ENCODE peak calls at places on chromosome 1, in seven cellular contexts. Z, O, F, H, S, T and I are unnamed samples.

GRCh38 chr1:64343105-64343960 is 126.6 kb upstream of the CACHD1 start:
- DNase-seq in Z (peak), O (no peak), F (peak), H (no peak), S (no peak), T (no peak), I (peak)

GRCh38 chr1:15352122-15352957 is 57.3 kb upstream of the EFHD2 start:
- DNase-seq in Z (peak), O (peak), F (no peak), H (no peak), S (no peak), T (peak), I (no peak)

GRCh38 chr1:67290236-67290635 is 17.4 kb upstream of the IL12RB2 start:
- DNase-seq in Z (no peak), O (no peak), F (no peak), H (no peak), S (no peak), T (no peak), I (no peak)

GRCh38 chr1:17586172-17586963 is 46.9 kb downstream of the ARHGEF10L start:
- DNase-seq in Z (no peak), O (no peak), F (no peak), H (no peak), S (no peak), T (no peak), I (no peak)

GRCh38 chr1:45359882-45360513 is 19.8 kb upstream of the MUTYH start:
- DNase-seq in Z (no peak), O (peak), F (peak), H (no peak), S (no peak), T (peak), I (no peak)

GRCh38 chr1:162502928-162503327 is 5.3 kb downstream of the UHMK1 start:
- DNase-seq in Z (no peak), O (no peak), F (no peak), H (no peak), S (no peak), T (no peak), I (no peak)

GRCh38 chr1:86508583-86508969 is 38.3 kb upstream of the CLCA4 start:
- DNase-seq in Z (no peak), O (no peak), F (no peak), H (no peak), S (no peak), T (no peak), I (no peak)

GRCh38 chr1:902802-903201 is 20.9 kb upstream of the SAMD11 start:
- DNase-seq in Z (no peak), O (no peak), F (peak), H (no peak), S (no peak), T (no peak), I (no peak)

GRCh38 chr1:19404748-19405147 is 80.6 kb downstream of the CAPZB start:
- DNase-seq in Z (no peak), O (no peak), F (no peak), H (no peak), S (no peak), T (no peak), I (no peak)

GRCh38 chr1:115922806-115923205 is 53.5 kb upstream of the SLC22A15 start:
- DNase-seq in Z (no peak), O (no peak), F (no peak), H (no peak), S (no peak), T (no peak), I (no peak)

GRCh38 chr1:37501661-37502060 is 12.9 kb downstream of the MEAF6 start:
- DNase-seq in Z (no peak), O (no peak), F (no peak), H (no peak), S (no peak), T (no peak), I (no peak)
- TF ChIP-seq JUND in Z (no peak), O (no peak), F (no peak), H (no peak), S (no peak), T (no peak), I (no peak)

DNA sequence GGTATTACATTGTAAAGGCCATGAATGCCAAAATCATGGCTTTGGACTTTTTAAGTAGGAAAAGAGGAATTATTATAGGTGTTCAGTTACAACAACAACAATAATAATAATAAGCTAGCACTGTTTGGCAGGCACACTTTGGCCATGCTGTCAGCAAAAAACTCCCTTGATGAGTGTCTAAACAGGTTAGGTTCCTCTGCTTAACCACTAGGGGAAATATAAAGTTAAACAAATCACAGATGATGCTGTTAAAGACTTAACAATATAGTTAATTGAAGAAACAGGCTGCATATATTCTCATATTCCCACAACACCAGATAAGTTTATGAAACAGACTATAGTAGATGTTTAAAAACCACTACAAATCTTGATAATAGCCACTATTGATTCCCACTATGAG is 46.4 kb downstream of the RGS21 start:
- DNase-seq in Z (no peak), O (no peak), F (no peak), H (no peak), S (no peak), T (no peak), I (peak)
- TF ChIP-seq JUND in Z (no peak), O (no peak), F (no peak), H (no peak), S (no peak), T (no peak), I (no peak)

GRCh38 chr1:119702384-119702783 is 9.3 kb upstream of the PHGDH start:
- DNase-seq in Z (no peak), O (no peak), F (no peak), H (no peak), S (no peak), T (no peak), I (no peak)

GRCh38 chr1:119700326-119700725 is 11.4 kb upstream of the PHGDH start:
- DNase-seq in Z (no peak), O (no peak), F (no peak), H (no peak), S (no peak), T (no peak), I (no peak)

GRCh38 chr1:119701659-119702058 is 10.1 kb upstream of the PHGDH start:
- DNase-seq in Z (no peak), O (no peak), F (no peak), H (no peak), S (no peak), T (no peak), I (no peak)

DNA sequence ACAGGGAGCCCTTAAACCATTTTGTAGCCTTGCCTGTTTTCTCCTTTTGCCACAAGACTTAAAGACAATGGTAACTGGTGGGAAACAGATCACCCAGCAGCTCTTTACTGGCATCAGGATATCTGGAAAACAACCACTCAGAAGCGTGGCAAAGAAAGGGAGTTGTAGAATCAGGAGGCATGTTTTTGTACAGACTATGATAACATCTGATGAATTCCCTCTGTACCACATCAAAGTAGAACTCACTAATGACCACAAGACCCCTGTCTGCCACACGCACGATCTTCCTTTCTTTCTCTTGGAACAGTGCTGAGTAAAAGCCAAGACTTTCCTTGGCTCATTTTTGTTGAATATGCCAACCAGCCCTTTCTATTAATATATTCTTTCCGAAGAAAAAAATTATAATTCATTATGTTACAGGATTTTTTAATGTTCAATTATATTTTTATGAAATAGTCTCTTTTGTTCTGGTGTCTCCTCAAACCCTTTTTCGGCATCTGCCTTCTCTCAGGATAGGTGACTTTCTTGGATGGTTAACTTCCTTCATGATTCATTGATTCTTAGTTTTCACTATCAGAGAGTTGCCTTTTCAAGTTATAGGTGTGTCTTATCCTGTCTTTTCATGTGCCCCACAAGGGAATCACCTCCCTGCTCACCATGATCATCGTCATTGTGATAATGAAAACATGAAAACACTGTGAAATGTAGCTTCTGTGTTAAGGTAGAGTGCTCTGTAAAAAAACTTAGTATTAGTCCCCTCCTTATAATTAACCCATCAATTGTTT is 7.9 kb upstream of the PHGDH start:
- DNase-seq in Z (no peak), O (no peak), F (no peak), H (no peak), S (no peak), T (no peak), I (no peak)
- TF ChIP-seq JUND in Z (no peak), O (no peak), F (no peak), H (no peak), S (no peak), T (no peak), I (no peak)

GRCh38 chr1:160186246-160186645 is 4.1 kb upstream of the CASQ1 start:
- DNase-seq in Z (no peak), O (no peak), F (no peak), H (no peak), S (no peak), T (no peak), I (no peak)

GRCh38 chr1:160191756-160192155 is 1.4 kb downstream of the CASQ1 start:
- DNase-seq in Z (no peak), O (no peak), F (no peak), H (no peak), S (no peak), T (no peak), I (no peak)

GRCh38 chr1:160186734-160187133 is 3.6 kb upstream of the CASQ1 start:
- DNase-seq in Z (no peak), O (no peak), F (no peak), H (no peak), S (no peak), T (no peak), I (no peak)

GRCh38 chr1:160189649-160190625 is at the start of gene CASQ1:
- DNase-seq in Z (no peak), O (no peak), F (no peak), H (no peak), S (no peak), T (no peak), I (no peak)

DNA sequence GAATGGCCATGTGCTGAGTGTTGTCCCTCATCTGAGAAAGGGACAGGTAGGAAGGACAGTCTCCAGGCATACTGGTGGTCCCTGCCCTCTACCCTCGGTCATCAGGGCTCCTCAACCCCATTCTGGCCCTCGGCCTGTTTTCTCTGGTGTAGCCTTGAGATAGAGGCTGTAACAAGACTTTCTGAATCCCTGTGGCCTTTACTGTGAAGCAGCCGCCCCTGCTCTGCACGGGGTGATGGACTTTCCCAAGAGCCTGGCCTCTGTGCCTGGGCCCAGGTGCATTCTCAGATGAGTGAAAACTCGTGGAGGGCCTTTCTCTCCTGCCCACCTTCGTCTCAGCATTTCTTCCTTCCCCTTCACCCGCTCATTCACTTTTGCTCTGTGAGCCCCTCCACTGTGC is 3.0 kb upstream of the CASQ1 start:
- DNase-seq in Z (no peak), O (no peak), F (no peak), H (no peak), S (no peak), T (no peak), I (no peak)
- TF ChIP-seq JUND in Z (no peak), O (no peak), F (no peak), H (no peak), S (no peak), T (no peak), I (no peak)